ENCODE peak calls at places on chromosomes 5 and 9, in eight cellular contexts. One of them, this sample, is unnamed.

GRCh38 chr9:135825435-135826187 is 81.7 kb downstream of the CAMSAP1 start:
- DNase-seq in NCI-H69: no peak
- DNase-seq in glomerular endothelial cell: no peak
- DNase-seq in activated T-helper 1 cell treated with Interleukin-2 at 50 U/mL for 16 hours: no peak
- DNase-seq in activated CD8-positive, alpha-beta T cell treated with anti-CD3 and anti-CD28 coated beads for 36 hours: no peak
- DNase-seq in germinal center: no peak
- DNase-seq in epithelial cell of esophagus: no peak
- DNase-seq in KG1: no peak
- DNase-seq in this sample: no peak

GRCh38 chr5:98401645-98402044 is 371.8 kb upstream of the RGMB start:
- DNase-seq in KG1: no peak
- DNase-seq in activated CD8-positive, alpha-beta T cell treated with anti-CD3 and anti-CD28 coated beads for 36 hours: no peak
- DNase-seq in germinal center: no peak
- DNase-seq in activated T-helper 1 cell treated with Interleukin-2 at 50 U/mL for 16 hours: no peak
- DNase-seq in glomerular endothelial cell: no peak
- DNase-seq in NCI-H69: no peak
- DNase-seq in epithelial cell of esophagus: no peak
- DNase-seq in this sample: no peak

GRCh38 chr5:179919487-179920060 is 11.9 kb upstream of the TBC1D9B start:
- DNase-seq in KG1: no peak
- DNase-seq in activated CD8-positive, alpha-beta T cell treated with anti-CD3 and anti-CD28 coated beads for 36 hours: no peak
- DNase-seq in NCI-H69: no peak
- DNase-seq in germinal center: no peak
- DNase-seq in epithelial cell of esophagus: no peak
- DNase-seq in glomerular endothelial cell: no peak
- DNase-seq in activated T-helper 1 cell treated with Interleukin-2 at 50 U/mL for 16 hours: no peak
- DNase-seq in this sample: no peak

GRCh38 chr9:92663951-92664350 is 6.0 kb downstream of the IPPK start:
- DNase-seq in epithelial cell of esophagus: no peak
- DNase-seq in NCI-H69: peak; percentile 18
- DNase-seq in activated CD8-positive, alpha-beta T cell treated with anti-CD3 and anti-CD28 coated beads for 36 hours: no peak
- DNase-seq in glomerular endothelial cell: no peak
- DNase-seq in germinal center: no peak
- DNase-seq in KG1: no peak
- DNase-seq in activated T-helper 1 cell treated with Interleukin-2 at 50 U/mL for 16 hours: no peak
- DNase-seq in this sample: no peak

GRCh38 chr5:116521173-116521872 is 53.3 kb downstream of the SEMA6A start:
- DNase-seq in activated T-helper 1 cell treated with Interleukin-2 at 50 U/mL for 16 hours: no peak
- DNase-seq in glomerular endothelial cell: no peak
- DNase-seq in germinal center: no peak
- DNase-seq in NCI-H69: peak; percentile 92
- DNase-seq in KG1: no peak
- DNase-seq in epithelial cell of esophagus: peak; percentile 45
- DNase-seq in activated CD8-positive, alpha-beta T cell treated with anti-CD3 and anti-CD28 coated beads for 36 hours: no peak
- DNase-seq in this sample: no peak

GRCh38 chr9:21395778-21396717 is 10.8 kb upstream of the IFNA2 start:
- DNase-seq in epithelial cell of esophagus: peak; percentile 24
- DNase-seq in KG1: peak; percentile 41
- DNase-seq in activated CD8-positive, alpha-beta T cell treated with anti-CD3 and anti-CD28 coated beads for 36 hours: peak; percentile 74
- DNase-seq in glomerular endothelial cell: no peak
- DNase-seq in activated T-helper 1 cell treated with Interleukin-2 at 50 U/mL for 16 hours: peak; percentile 38
- DNase-seq in NCI-H69: peak; percentile 68
- DNase-seq in germinal center: no peak
- DNase-seq in this sample: peak; percentile 7

GRCh38 chr9:13513710-13514444 is 234.4 kb upstream of the MPDZ start:
- DNase-seq in epithelial cell of esophagus: peak; percentile 97
- DNase-seq in activated T-helper 1 cell treated with Interleukin-2 at 50 U/mL for 16 hours: no peak
- DNase-seq in activated CD8-positive, alpha-beta T cell treated with anti-CD3 and anti-CD28 coated beads for 36 hours: no peak
- DNase-seq in germinal center: no peak
- DNase-seq in KG1: no peak
- DNase-seq in glomerular endothelial cell: no peak
- DNase-seq in NCI-H69: peak; percentile 97
- DNase-seq in this sample: no peak

GRCh38 chr5:417765-418559 is 25.0 kb upstream of the EXOC3 start:
- DNase-seq in germinal center: no peak
- DNase-seq in glomerular endothelial cell: no peak
- DNase-seq in KG1: no peak
- DNase-seq in NCI-H69: peak; percentile 73
- DNase-seq in activated CD8-positive, alpha-beta T cell treated with anti-CD3 and anti-CD28 coated beads for 36 hours: no peak
- DNase-seq in activated T-helper 1 cell treated with Interleukin-2 at 50 U/mL for 16 hours: no peak
- DNase-seq in epithelial cell of esophagus: no peak
- DNase-seq in this sample: no peak

GRCh38 chr9:131999692-132000551 is 79.7 kb downstream of the MED27 start:
- DNase-seq in activated CD8-positive, alpha-beta T cell treated with anti-CD3 and anti-CD28 coated beads for 36 hours: no peak
- DNase-seq in activated T-helper 1 cell treated with Interleukin-2 at 50 U/mL for 16 hours: no peak
- DNase-seq in KG1: no peak
- DNase-seq in NCI-H69: no peak
- DNase-seq in glomerular endothelial cell: no peak
- DNase-seq in epithelial cell of esophagus: peak; percentile 87
- DNase-seq in germinal center: no peak
- DNase-seq in this sample: no peak

GRCh38 chr5:96709152-96709821 is 47.1 kb downstream of the CAST start:
- DNase-seq in KG1: no peak
- DNase-seq in glomerular endothelial cell: no peak
- DNase-seq in germinal center: no peak
- DNase-seq in activated CD8-positive, alpha-beta T cell treated with anti-CD3 and anti-CD28 coated beads for 36 hours: no peak
- DNase-seq in NCI-H69: peak; percentile 30
- DNase-seq in activated T-helper 1 cell treated with Interleukin-2 at 50 U/mL for 16 hours: no peak
- DNase-seq in epithelial cell of esophagus: peak; percentile 84
- DNase-seq in this sample: no peak